ENCODE peak calls at places on chromosomes 3 and 15, in six cellular contexts. L, A, H, X, J and U are unnamed samples.

GRCh38 chr3:177711637-177712036 is 514.4 kb upstream of the TBL1XR1 start:
- DNase-seq in L (no peak), A (no peak), H (no peak), X (no peak), J (no peak), U (no peak)

GRCh38 chr15:40826123-40827075 is 2.1 kb downstream of the PPP1R14D start:
- DNase-seq in L (no peak), A (peak), H (peak), X (peak), J (no peak), U (no peak)

GRCh38 chr3:70150599-70150998 is 151.1 kb downstream of the SAMMSON start:
- DNase-seq in L (no peak), A (no peak), H (no peak), X (no peak), J (no peak), U (no peak)

GRCh38 chr15:92091155-92091734 is 237.7 kb downstream of the SLCO3A1 start:
- DNase-seq in L (peak), A (peak), H (peak), X (peak), J (no peak), U (peak)

GRCh38 chr3:177802151-177802900 is 605.0 kb upstream of the TBL1XR1 start:
- DNase-seq in L (no peak), A (no peak), H (no peak), X (no peak), J (no peak), U (no peak)

GRCh38 chr15:52732551-52732950 is 53.4 kb upstream of the ATOSA start:
- DNase-seq in L (no peak), A (no peak), H (no peak), X (no peak), J (no peak), U (no peak)

GRCh38 chr3:175911937-175912336 is 1052.8 kb downstream of the NAALADL2 start:
- DNase-seq in L (no peak), A (no peak), H (no peak), X (no peak), J (no peak), U (no peak)

GRCh38 chr3:127030328-127031045 is 47.6 kb downstream of the PLXNA1 start:
- DNase-seq in L (no peak), A (no peak), H (no peak), X (no peak), J (no peak), U (no peak)

GRCh38 chr3:186118692-186119091 is 9.8 kb upstream of the ETV5 start:
- DNase-seq in L (no peak), A (no peak), H (no peak), X (no peak), J (no peak), U (no peak)

GRCh38 chr15:82833283-82833682 is 23.9 kb downstream of the WHAMM start:
- DNase-seq in L (no peak), A (no peak), H (no peak), X (no peak), J (no peak), U (no peak)

GRCh38 chr3:159604151-159604581 is 384.5 kb upstream of the IL12A start:
- DNase-seq in L (no peak), A (no peak), H (no peak), X (no peak), J (no peak), U (no peak)

GRCh38 chr3:19474169-19474568 is 325.9 kb downstream of the KCNH8 start:
- DNase-seq in L (no peak), A (no peak), H (no peak), X (no peak), J (no peak), U (no peak)

GRCh38 chr15:58457466-58457965 is 25.7 kb downstream of the LIPC start:
- DNase-seq in L (no peak), A (no peak), H (no peak), X (no peak), J (peak), U (peak)

GRCh38 chr15:36595625-36596024 is 16.2 kb downstream of the CDIN1 start:
- DNase-seq in L (no peak), A (no peak), H (no peak), X (no peak), J (no peak), U (no peak)

GRCh38 chr3:172965256-172965655 is 175.8 kb downstream of the SPATA16 start:
- DNase-seq in L (no peak), A (peak), H (no peak), X (no peak), J (no peak), U (no peak)

GRCh38 chr15:34721802-34722795 is 32.7 kb downstream of the GJD2 start:
- DNase-seq in L (peak), A (peak), H (no peak), X (peak), J (no peak), U (no peak)

GRCh38 chr15:84750583-84751092 is 2.2 kb downstream of the ZNF592 start:
- DNase-seq in L (no peak), A (no peak), H (peak), X (no peak), J (no peak), U (peak)

GRCh38 chr15:71252036-71252898 is 137.0 kb downstream of the THSD4 start:
- DNase-seq in L (peak), A (peak), H (peak), X (no peak), J (no peak), U (no peak)

GRCh38 chr3:133040696-133041523 is 2.7 kb downstream of the TMEM108 start:
- DNase-seq in L (peak), A (peak), H (peak), X (peak), J (peak), U (peak)

GRCh38 chr3:198070871-198071270 is 110.9 kb downstream of the LMLN start:
- DNase-seq in L (no peak), A (no peak), H (no peak), X (no peak), J (no peak), U (no peak)

GRCh38 chr15:85614059-85614458 is 180.7 kb downstream of the KLHL25 start:
- DNase-seq in L (no peak), A (peak), H (no peak), X (no peak), J (no peak), U (no peak)

GRCh38 chr3:132867956-132868355 is 145.7 kb upstream of the NPHP3 start:
- DNase-seq in L (no peak), A (no peak), H (no peak), X (no peak), J (no peak), U (peak)

GRCh38 chr15:35886765-35887164 is 340.8 kb upstream of the DPH6 start:
- DNase-seq in L (no peak), A (peak), H (no peak), X (no peak), J (no peak), U (no peak)

GRCh38 chr3:142664819-142665218 is 59.0 kb upstream of the TRPC1 start:
- DNase-seq in L (no peak), A (no peak), H (no peak), X (peak), J (no peak), U (no peak)

GRCh38 chr3:44509393-44509921 is 32.0 kb upstream of the ZNF445 start:
- DNase-seq in L (no peak), A (no peak), H (peak), X (no peak), J (no peak), U (peak)

GRCh38 chr3:113249111-113249510 is 37.8 kb downstream of the BOC start:
- DNase-seq in L (peak), A (no peak), H (no peak), X (no peak), J (no peak), U (no peak)

GRCh38 chr3:43923101-43923979 is 232.6 kb downstream of the ABHD5 start:
- DNase-seq in L (no peak), A (no peak), H (no peak), X (no peak), J (no peak), U (no peak)

GRCh38 chr3:63863150-63864007 is at the start of the genes ATXN7 and THOC7:
- DNase-seq in L (peak), A (peak), H (peak), X (peak), J (no peak), U (peak)

GRCh38 chr3:98002717-98003116 is 30.5 kb upstream of the RIOX2 start:
- DNase-seq in L (no peak), A (no peak), H (no peak), X (no peak), J (no peak), U (no peak)

GRCh38 chr15:81758789-81759188 is 287.0 kb downstream of the MEX3B start:
- DNase-seq in L (no peak), A (no peak), H (no peak), X (no peak), J (no peak), U (no peak)

GRCh38 chr15:96345560-96346389 is 15.3 kb downstream of the NR2F2 start:
- DNase-seq in L (peak), A (peak), H (no peak), X (peak), J (no peak), U (peak)

GRCh38 chr3:59286791-59287531 is 237.1 kb upstream of the CFAP20DC start:
- DNase-seq in L (no peak), A (no peak), H (no peak), X (no peak), J (no peak), U (peak)

GRCh38 chr3:147421184-147421912 is 12.2 kb downstream of the ZIC1 start:
- DNase-seq in L (no peak), A (no peak), H (no peak), X (no peak), J (no peak), U (no peak)

GRCh38 chr3:48184299-48184698 is 3.9 kb downstream of the CDC25A start:
- DNase-seq in L (no peak), A (no peak), H (no peak), X (no peak), J (no peak), U (no peak)

GRCh38 chr15:89278307-89278706 is 34.5 kb downstream of the FANCI start:
- DNase-seq in L (no peak), A (no peak), H (no peak), X (no peak), J (no peak), U (no peak)

GRCh38 chr15:42879390-42879912 is 41.1 kb downstream of the TTBK2 start:
- DNase-seq in L (no peak), A (no peak), H (no peak), X (no peak), J (no peak), U (no peak)
- TF ChIP-seq MYC in L (no peak), A (no peak), H (no peak), X (no peak), J (no peak), U (no peak)

GRCh38 chr3:101879102-101879501 is 29.8 kb downstream of the NFKBIZ start:
- DNase-seq in L (no peak), A (no peak), H (no peak), X (no peak), J (no peak), U (no peak)

GRCh38 chr3:101873619-101874018 is 24.3 kb downstream of the NFKBIZ start:
- DNase-seq in L (no peak), A (peak), H (no peak), X (no peak), J (no peak), U (no peak)

GRCh38 chr3:101879623-101880284 is 30.4 kb downstream of the NFKBIZ start:
- DNase-seq in L (no peak), A (no peak), H (no peak), X (no peak), J (no peak), U (no peak)

GRCh38 chr3:101876142-101876541 is 26.8 kb downstream of the NFKBIZ start:
- DNase-seq in L (no peak), A (no peak), H (no peak), X (no peak), J (no peak), U (no peak)

GRCh38 chr3:101878589-101878988 is 29.3 kb downstream of the NFKBIZ start:
- DNase-seq in L (no peak), A (no peak), H (no peak), X (no peak), J (no peak), U (no peak)
- TF ChIP-seq MYC in L (no peak), A (no peak), H (no peak), X (no peak), J (no peak), U (no peak)

DNA sequence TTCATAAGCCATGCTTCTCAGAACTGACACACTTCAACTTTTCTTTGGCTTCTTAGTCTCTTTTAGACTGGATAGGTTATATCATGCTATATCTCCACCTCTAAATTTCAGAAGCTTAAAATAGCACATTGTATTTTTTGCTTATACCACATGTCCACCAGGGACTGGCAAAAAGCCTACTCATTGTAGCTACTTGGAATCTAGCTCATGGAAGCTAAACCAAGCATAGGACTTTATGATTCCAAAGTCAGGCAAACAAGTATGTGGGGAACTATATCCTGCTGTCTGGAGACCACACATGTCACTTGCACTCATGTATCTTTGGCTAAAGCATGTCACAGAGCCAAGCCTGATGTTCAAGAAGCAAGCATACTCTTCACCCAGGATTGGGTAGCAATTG is 245.0 kb upstream of the RASGRP1 start:
- DNase-seq in L (no peak), A (no peak), H (no peak), X (no peak), J (no peak), U (no peak)
- TF ChIP-seq MYC in L (no peak), A (no peak), H (no peak), X (no peak), J (no peak), U (no peak)

DNA sequence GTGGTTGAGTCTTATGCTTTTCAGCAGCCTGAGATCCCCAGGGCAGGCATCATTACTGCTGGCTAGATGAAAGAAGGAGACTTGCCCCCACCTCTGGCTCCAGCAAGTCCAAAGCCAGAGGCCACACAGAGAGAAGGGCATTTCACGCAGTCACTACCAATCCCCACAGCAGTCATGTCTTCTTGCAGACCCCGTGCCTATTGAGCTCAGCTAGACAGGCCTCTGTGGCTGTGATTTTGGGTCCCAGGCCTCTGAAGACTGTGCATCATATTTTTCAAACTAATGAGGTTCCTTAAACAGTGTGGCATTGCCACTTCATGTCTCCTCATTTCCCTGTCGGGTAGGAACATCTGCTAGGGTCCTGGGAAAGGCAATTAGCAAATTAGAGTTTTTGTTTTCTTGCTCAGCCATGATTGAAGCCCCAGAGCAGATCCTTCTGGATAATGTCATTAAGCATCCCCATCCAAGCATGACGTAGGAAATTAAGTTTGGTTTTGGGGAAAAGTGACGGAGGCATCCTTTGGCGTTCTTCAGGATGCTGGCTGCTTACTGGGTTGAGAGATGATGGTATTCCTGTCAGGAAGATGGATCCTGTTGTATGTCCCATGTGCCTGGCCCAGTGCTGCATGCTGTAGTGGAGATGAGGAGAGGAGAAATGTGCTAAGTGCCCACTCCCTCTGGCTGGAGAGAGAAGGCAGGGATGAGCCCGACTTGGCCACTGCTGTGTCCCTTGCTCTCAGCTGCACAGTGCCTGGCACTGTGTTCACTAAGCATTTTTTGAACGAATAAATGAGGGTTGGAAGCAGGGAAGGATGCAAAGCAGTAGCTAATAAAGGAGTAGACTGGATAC is 7.0 kb downstream of the SPSB4 start:
- DNase-seq in L (no peak), A (no peak), H (no peak), X (no peak), J (no peak), U (no peak)
- TF ChIP-seq MYC in L (no peak), A (no peak), H (no peak), X (no peak), J (no peak), U (no peak)

DNA sequence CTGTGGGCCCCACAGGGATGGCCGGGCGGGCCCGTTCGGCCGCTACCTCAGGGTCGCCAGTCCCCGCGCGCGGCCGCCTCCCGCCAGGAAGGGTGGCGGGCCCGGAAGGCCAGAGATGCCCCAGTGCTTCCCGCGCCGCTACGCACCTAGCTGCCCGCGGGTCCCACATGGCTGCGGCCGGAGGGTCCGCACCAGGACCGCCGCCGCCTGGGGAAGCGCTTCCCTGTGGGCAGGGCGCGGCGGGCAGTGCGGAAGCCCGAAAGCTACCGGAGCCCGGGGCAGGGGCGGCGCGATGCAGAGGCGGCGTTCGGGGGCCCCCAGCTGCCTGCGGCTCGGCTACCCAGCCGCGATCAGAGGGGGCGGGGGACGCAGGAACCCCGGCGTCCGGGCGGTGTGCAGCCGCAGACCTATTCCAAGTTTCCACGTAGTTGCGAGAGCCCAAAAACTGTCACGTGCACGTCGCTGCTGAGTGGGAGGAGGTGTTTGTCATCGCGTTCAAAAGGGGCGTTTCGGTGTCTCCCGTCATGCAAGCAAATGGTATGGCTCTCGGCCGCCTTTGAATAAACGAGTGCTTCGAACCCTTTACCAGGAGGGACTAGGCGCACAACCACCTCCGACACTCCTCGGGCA is at the start of gene TRANK1:
- DNase-seq in L (peak), A (peak), H (no peak), X (no peak), J (no peak), U (peak)
- TF ChIP-seq MYC in L (no peak), A (no peak), H (no peak), X (no peak), J (no peak), U (no peak)

DNA sequence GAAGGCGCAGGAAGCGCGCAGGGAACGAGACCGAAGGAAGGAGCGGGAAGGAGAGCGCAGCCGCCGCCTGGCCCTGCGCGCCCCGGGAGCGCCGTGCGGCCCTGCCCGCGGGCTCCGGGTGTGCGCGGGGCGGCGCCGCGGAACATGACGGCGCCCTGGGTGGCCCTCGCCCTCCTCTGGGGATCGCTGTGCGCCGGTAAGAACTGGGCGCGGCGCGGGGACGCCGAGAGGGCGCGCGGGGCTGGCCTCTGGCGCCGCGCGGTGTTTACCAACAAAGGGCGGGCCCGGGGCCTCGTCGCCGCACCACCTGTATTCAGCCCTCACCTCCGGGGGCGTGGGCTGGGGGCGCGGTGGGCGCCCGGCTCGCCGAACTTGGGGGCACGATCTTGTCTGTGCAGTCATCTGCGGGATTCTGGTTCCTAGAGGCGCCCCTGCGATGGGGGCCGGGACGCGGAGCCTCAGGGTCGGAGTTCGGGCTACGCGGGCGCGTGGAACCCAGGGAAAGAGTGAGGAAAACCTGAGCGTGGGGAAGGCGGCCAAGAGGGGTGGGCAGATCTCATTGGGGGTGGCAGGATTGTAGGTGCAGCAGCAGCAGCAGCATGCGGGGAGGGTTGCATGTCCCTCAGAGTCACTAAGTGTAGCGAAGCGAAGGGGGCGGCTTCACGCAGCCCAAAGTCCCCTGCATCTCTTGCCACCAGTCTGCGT is 641 bp downstream of the ACVR2B start:
- DNase-seq in L (peak), A (peak), H (peak), X (no peak), J (no peak), U (peak)
- TF ChIP-seq MYC in L (no peak), A (no peak), H (peak), X (no peak), J (no peak), U (no peak)

GRCh38 chr3:85312326-85312725 is 353.5 kb downstream of the CADM2 start:
- DNase-seq in L (no peak), A (no peak), H (no peak), X (no peak), J (no peak), U (no peak)

GRCh38 chr3:85321892-85322291 is 363.1 kb downstream of the CADM2 start:
- DNase-seq in L (no peak), A (no peak), H (no peak), X (no peak), J (no peak), U (no peak)

GRCh38 chr3:85313380-85313779 is 354.6 kb downstream of the CADM2 start:
- DNase-seq in L (no peak), A (no peak), H (no peak), X (no peak), J (no peak), U (no peak)

GRCh38 chr3:85316252-85316651 is 357.5 kb downstream of the CADM2 start:
- DNase-seq in L (no peak), A (no peak), H (no peak), X (no peak), J (no peak), U (no peak)
- TF ChIP-seq MYC in L (no peak), A (no peak), H (no peak), X (no peak), J (no peak), U (no peak)

GRCh38 chr15:56342653-56343052 is 22.6 kb upstream of the TEX9 start:
- DNase-seq in L (no peak), A (no peak), H (no peak), X (no peak), J (no peak), U (no peak)
- TF ChIP-seq MYC in L (no peak), A (no peak), H (no peak), X (no peak), J (no peak), U (no peak)